ENCODE peak calls at places on chromosomes 5 and 9, in seven cellular contexts. D is IMR-90; T is CD8-positive, alpha-beta memory T cell; K is foreskin fibroblast; H is lung; A is astrocyte of the spinal cord; Y is esophagus squamous epithelium. C is an unnamed sample.

GRCh38 chr5:10691826-10692785 is 68.9 kb downstream of the DAP start:
- DNase-seq in A (peak; percentile 61), K (no peak), H (no peak), T (no peak), Y (no peak), D (peak; percentile 66), C (no peak)

GRCh38 chr9:4594545-4594944 is 67.5 kb upstream of the PLPP6 start:
- DNase-seq in H (no peak), D (no peak), A (no peak), Y (no peak), T (no peak), K (no peak), C (no peak)

GRCh38 chr9:109108318-109108717 is 11.4 kb downstream of the TMEM245 start:
- DNase-seq in T (no peak), K (no peak), Y (no peak), H (no peak), D (peak; percentile 71), A (peak; percentile 70), C (no peak)

GRCh38 chr5:156718985-156719384 is 131.1 kb upstream of the PPP1R2B start:
- DNase-seq in T (no peak), H (no peak), A (no peak), Y (no peak), D (no peak), K (no peak), C (no peak)

GRCh38 chr9:114336699-114337395 is 7.2 kb downstream of the ORM2 start:
- DNase-seq in K (no peak), A (no peak), T (no peak), D (no peak), H (no peak), Y (no peak), C (no peak)

GRCh38 chr5:53946405-53947100 is 363.8 kb downstream of the ARL15 start:
- DNase-seq in A (no peak), Y (no peak), H (no peak), D (no peak), K (no peak), T (no peak), C (no peak)

GRCh38 chr5:124865603-124866354 is 119.3 kb upstream of the ZNF608 start:
- DNase-seq in H (no peak), D (peak; percentile 41), A (no peak), Y (no peak), T (no peak), K (peak; percentile 2), C (no peak)

GRCh38 chr9:28915256-28915930 is 1342.1 kb upstream of the C9orf72 start:
- DNase-seq in A (no peak), H (no peak), T (no peak), K (no peak), Y (no peak), D (no peak), C (no peak)

GRCh38 chr5:143200781-143201398 is 202.6 kb downstream of the NR3C1 start:
- DNase-seq in D (peak; percentile 81), H (no peak), K (peak; percentile 86), A (peak; percentile 80), T (no peak), Y (no peak), C (no peak)

GRCh38 chr5:62626534-62626933 is 47.9 kb downstream of the LRRC70 start:
- DNase-seq in H (no peak), Y (no peak), K (no peak), D (no peak), T (no peak), A (no peak), C (no peak)

GRCh38 chr5:157485811-157486739 is 26.1 kb downstream of the NIPAL4 start:
- DNase-seq in Y (no peak), T (no peak), A (no peak), D (no peak), H (no peak), K (no peak), C (no peak)

GRCh38 chr5:156594406-156594805 is 255.7 kb upstream of the PPP1R2B start:
- DNase-seq in Y (no peak), D (no peak), K (no peak), T (no peak), H (no peak), A (no peak), C (no peak)

GRCh38 chr9:6658628-6659353 is 13.3 kb upstream of the GLDC start:
- DNase-seq in Y (no peak), H (no peak), K (no peak), D (no peak), A (no peak), T (no peak), C (no peak)

GRCh38 chr5:144114571-144114970 is 55.9 kb downstream of the YIPF5 start:
- DNase-seq in D (no peak), T (no peak), Y (no peak), K (no peak), H (no peak), A (no peak), C (no peak)

GRCh38 chr9:93645149-93645889 is 68.9 kb downstream of the PHF2 start:
- DNase-seq in K (no peak), D (no peak), A (no peak), T (no peak), H (no peak), Y (no peak), C (no peak)

GRCh38 chr9:126697350-126697749 is 83.6 kb downstream of the LMX1B start:
- DNase-seq in H (no peak), K (no peak), Y (no peak), D (no peak), A (no peak), T (no peak), C (no peak)

GRCh38 chr9:110157812-110158629 is 49.9 kb downstream of the C9orf152 start:
- DNase-seq in T (no peak), K (no peak), A (peak; percentile 33), Y (no peak), H (peak; percentile 46), D (no peak), C (no peak)

GRCh38 chr9:33781736-33782135 is 13.6 kb upstream of the PRSS3 start:
- DNase-seq in K (no peak), D (no peak), T (no peak), A (no peak), H (no peak), Y (no peak), C (peak; percentile 17)

GRCh38 chr5:57698785-57699184 is 216.2 kb upstream of the ACTBL2 start:
- DNase-seq in Y (no peak), H (peak; percentile 32), D (no peak), A (no peak), T (no peak), K (no peak), C (no peak)

GRCh38 chr5:40410939-40411635 is 268.6 kb upstream of the PTGER4 start:
- DNase-seq in A (peak; percentile 78), H (no peak), D (peak; percentile 60), T (no peak), K (no peak), Y (no peak), C (no peak)

GRCh38 chr5:16616536-16617271 is at the start of gene RETREG1:
- DNase-seq in K (peak; percentile 9), A (peak; percentile 6), D (no peak), H (peak; percentile 64), T (peak; percentile 93), Y (no peak), C (peak; percentile 95)

GRCh38 chr5:173204185-173204979 is 30.6 kb downstream of the NKX2-5 start:
- DNase-seq in Y (no peak), K (no peak), H (no peak), D (peak; percentile 33), T (peak; percentile 9), A (peak; percentile 15), C (no peak)

GRCh38 chr9:126001581-126002225 is 254.5 kb downstream of the PBX3 start:
- DNase-seq in A (no peak), H (no peak), T (no peak), K (no peak), D (no peak), Y (no peak), C (no peak)

DNA sequence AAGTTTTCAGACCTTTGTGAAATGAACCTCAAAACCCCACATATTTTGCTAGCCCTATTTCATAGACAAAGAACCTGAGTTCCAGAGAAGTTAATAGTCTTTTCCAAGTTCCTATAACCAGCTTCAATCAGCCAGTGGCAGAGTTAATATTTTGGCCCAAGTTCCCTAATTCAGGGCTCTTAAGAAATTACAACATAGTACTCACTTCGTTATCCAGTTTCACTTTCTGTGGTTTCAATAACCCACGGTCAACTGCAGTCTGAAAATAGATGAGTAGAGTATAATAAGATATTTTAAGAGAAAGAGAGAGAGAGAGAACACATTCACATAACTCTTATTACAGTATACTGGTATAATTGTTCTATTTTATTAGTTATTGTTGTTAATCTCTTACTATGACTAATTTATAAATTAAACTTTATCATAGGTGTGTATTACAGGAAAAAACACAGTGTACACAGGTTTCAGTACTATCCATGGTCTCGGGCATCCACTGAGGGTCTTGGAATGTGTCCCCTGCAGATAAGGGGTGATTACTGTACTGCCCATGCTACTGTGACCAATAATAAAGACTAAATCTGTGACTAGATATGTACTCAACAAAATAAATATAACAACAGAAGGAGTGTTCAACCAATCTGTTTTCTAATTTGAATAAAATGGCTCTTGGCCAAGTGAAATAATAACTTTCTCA is 9.3 kb upstream of the MYOT start:
- DNase-seq in A (no peak), D (peak; percentile 7), K (peak; percentile 6), T (no peak), Y (no peak), H (no peak), C (no peak)
- H3K4me3 ChIP-seq in A (no peak overlapping the region), D (no peak overlapping the region), K (no peak overlapping the region), T (peak overlapping the region; percentile 13), Y (no peak overlapping the region), H (no peak overlapping the region), C (no peak overlapping the region)

GRCh38 chr5:150853560-150853959 is 7.2 kb downstream of the IRGM start:
- DNase-seq in Y (no peak), D (no peak), K (no peak), H (no peak), A (no peak), T (no peak), C (no peak)
- H3K4me3 ChIP-seq in Y (no peak overlapping the region), D (no peak overlapping the region), K (no peak overlapping the region), H (no peak overlapping the region), A (no peak overlapping the region), T (no peak overlapping the region), C (no peak overlapping the region)

GRCh38 chr9:128899566-128900322 is 17.8 kb downstream of the LRRC8A start:
- DNase-seq in T (peak; percentile 44), H (no peak), D (no peak), A (no peak), Y (no peak), K (no peak), C (no peak)
- H3K4me3 ChIP-seq in T (no peak overlapping the region), H (no peak overlapping the region), D (no peak overlapping the region), A (no peak overlapping the region), Y (no peak overlapping the region), K (no peak overlapping the region), C (no peak overlapping the region)

GRCh38 chr5:168756517-168757391 is 177.6 kb upstream of the PANK3 start:
- DNase-seq in K (no peak), T (no peak), H (no peak), D (no peak), A (no peak), Y (no peak), C (no peak)
- H3K4me3 ChIP-seq in K (no peak overlapping the region), T (no peak overlapping the region), H (no peak overlapping the region), D (no peak overlapping the region), A (no peak overlapping the region), Y (no peak overlapping the region), C (no peak overlapping the region)